ENCODE peak calls at places on chromosomes 6 and 20, in six cellular contexts. One of them, this sample, is unnamed.

GRCh38 chr6:116221067-116221466 is 32.8 kb downstream of the TSPYL4 start:
- DNase-seq in effector CD4-positive, alpha-beta T cell: no peak
- DNase-seq in NCI-H748 treated with DMSO at 0.1 percent for 48 hours: no peak
- DNase-seq in bronchial epithelial cell: peak
- DNase-seq in memory B cell: no peak
- DNase-seq in epithelial cell of esophagus: peak
- DNase-seq in this sample: no peak

GRCh38 chr6:147382945-147383554 is 125.4 kb upstream of the SAMD5 start:
- DNase-seq in effector CD4-positive, alpha-beta T cell: no peak
- DNase-seq in NCI-H748 treated with DMSO at 0.1 percent for 48 hours: no peak
- DNase-seq in bronchial epithelial cell: peak
- DNase-seq in memory B cell: no peak
- DNase-seq in epithelial cell of esophagus: peak
- DNase-seq in this sample: no peak

GRCh38 chr20:33387177-33387576 is 14.1 kb downstream of the CDK5RAP1 start:
- DNase-seq in effector CD4-positive, alpha-beta T cell: no peak
- DNase-seq in NCI-H748 treated with DMSO at 0.1 percent for 48 hours: no peak
- DNase-seq in bronchial epithelial cell: peak
- DNase-seq in memory B cell: no peak
- DNase-seq in epithelial cell of esophagus: peak
- DNase-seq in this sample: no peak

GRCh38 chr6:83069633-83070032 is 2.2 kb downstream of the DOP1A start:
- DNase-seq in effector CD4-positive, alpha-beta T cell: no peak
- DNase-seq in NCI-H748 treated with DMSO at 0.1 percent for 48 hours: no peak
- DNase-seq in bronchial epithelial cell: peak
- DNase-seq in memory B cell: no peak
- DNase-seq in epithelial cell of esophagus: peak
- DNase-seq in this sample: no peak

GRCh38 chr6:160973311-160973710 is 18.3 kb upstream of the MAP3K4 start:
- DNase-seq in effector CD4-positive, alpha-beta T cell: no peak
- DNase-seq in NCI-H748 treated with DMSO at 0.1 percent for 48 hours: no peak
- DNase-seq in bronchial epithelial cell: no peak
- DNase-seq in memory B cell: no peak
- DNase-seq in epithelial cell of esophagus: no peak
- DNase-seq in this sample: no peak

GRCh38 chr6:116556065-116556464 is 2.5 kb downstream of the CALHM4 start:
- DNase-seq in effector CD4-positive, alpha-beta T cell: no peak
- DNase-seq in NCI-H748 treated with DMSO at 0.1 percent for 48 hours: no peak
- DNase-seq in bronchial epithelial cell: peak
- DNase-seq in memory B cell: no peak
- DNase-seq in epithelial cell of esophagus: peak
- DNase-seq in this sample: no peak

GRCh38 chr6:150006961-150007464 is 18.3 kb downstream of the RAET1L start:
- DNase-seq in effector CD4-positive, alpha-beta T cell: peak
- DNase-seq in NCI-H748 treated with DMSO at 0.1 percent for 48 hours: peak
- DNase-seq in bronchial epithelial cell: no peak
- DNase-seq in memory B cell: no peak
- DNase-seq in epithelial cell of esophagus: peak
- DNase-seq in this sample: no peak

GRCh38 chr20:40326794-40327193 is 362.2 kb downstream of the MAFB start:
- DNase-seq in effector CD4-positive, alpha-beta T cell: no peak
- DNase-seq in NCI-H748 treated with DMSO at 0.1 percent for 48 hours: no peak
- DNase-seq in bronchial epithelial cell: no peak
- DNase-seq in memory B cell: no peak
- DNase-seq in epithelial cell of esophagus: no peak
- DNase-seq in this sample: no peak

GRCh38 chr6:46203388-46203787 is 32.6 kb upstream of the ENPP5 start:
- DNase-seq in effector CD4-positive, alpha-beta T cell: no peak
- DNase-seq in NCI-H748 treated with DMSO at 0.1 percent for 48 hours: no peak
- DNase-seq in bronchial epithelial cell: no peak
- DNase-seq in memory B cell: no peak
- DNase-seq in epithelial cell of esophagus: no peak
- DNase-seq in this sample: no peak

GRCh38 chr6:12973302-12973865 is 256.8 kb downstream of the PHACTR1 start:
- DNase-seq in effector CD4-positive, alpha-beta T cell: no peak
- DNase-seq in NCI-H748 treated with DMSO at 0.1 percent for 48 hours: no peak
- DNase-seq in bronchial epithelial cell: peak
- DNase-seq in memory B cell: no peak
- DNase-seq in epithelial cell of esophagus: peak
- DNase-seq in this sample: no peak

GRCh38 chr20:41387433-41387832 is 20.8 kb upstream of the EMILIN3 start:
- DNase-seq in effector CD4-positive, alpha-beta T cell: no peak
- DNase-seq in NCI-H748 treated with DMSO at 0.1 percent for 48 hours: no peak
- DNase-seq in bronchial epithelial cell: no peak
- DNase-seq in memory B cell: no peak
- DNase-seq in epithelial cell of esophagus: no peak
- DNase-seq in this sample: no peak

GRCh38 chr20:62136283-62137091 is 6.7 kb downstream of the PSMA7 start:
- DNase-seq in effector CD4-positive, alpha-beta T cell: peak
- DNase-seq in NCI-H748 treated with DMSO at 0.1 percent for 48 hours: no peak
- DNase-seq in bronchial epithelial cell: peak
- DNase-seq in memory B cell: peak
- DNase-seq in epithelial cell of esophagus: peak
- DNase-seq in this sample: no peak

GRCh38 chr20:62160253-62160652 is 16.7 kb downstream of the SS18L1 start:
- DNase-seq in effector CD4-positive, alpha-beta T cell: no peak
- DNase-seq in NCI-H748 treated with DMSO at 0.1 percent for 48 hours: no peak
- DNase-seq in bronchial epithelial cell: no peak
- DNase-seq in memory B cell: no peak
- DNase-seq in epithelial cell of esophagus: no peak
- DNase-seq in this sample: no peak

GRCh38 chr6:26033942-26034354 is 53.3 kb upstream of the HFE start:
- DNase-seq in effector CD4-positive, alpha-beta T cell: no peak
- DNase-seq in NCI-H748 treated with DMSO at 0.1 percent for 48 hours: no peak
- DNase-seq in bronchial epithelial cell: no peak
- DNase-seq in memory B cell: no peak
- DNase-seq in epithelial cell of esophagus: no peak
- DNase-seq in this sample: no peak

GRCh38 chr6:80460396-80460912 is 354.0 kb downstream of the BCKDHB start:
- DNase-seq in effector CD4-positive, alpha-beta T cell: no peak
- DNase-seq in NCI-H748 treated with DMSO at 0.1 percent for 48 hours: no peak
- DNase-seq in bronchial epithelial cell: peak
- DNase-seq in memory B cell: no peak
- DNase-seq in epithelial cell of esophagus: peak
- DNase-seq in this sample: no peak

GRCh38 chr20:32963176-32963575 is 41.1 kb downstream of the SUN5 start:
- DNase-seq in effector CD4-positive, alpha-beta T cell: no peak
- DNase-seq in NCI-H748 treated with DMSO at 0.1 percent for 48 hours: no peak
- DNase-seq in bronchial epithelial cell: no peak
- DNase-seq in memory B cell: peak
- DNase-seq in epithelial cell of esophagus: no peak
- DNase-seq in this sample: no peak

GRCh38 chr6:74720923-74721322 is 484.9 kb downstream of the COL12A1 start:
- DNase-seq in effector CD4-positive, alpha-beta T cell: no peak
- DNase-seq in NCI-H748 treated with DMSO at 0.1 percent for 48 hours: no peak
- DNase-seq in bronchial epithelial cell: peak
- DNase-seq in memory B cell: no peak
- DNase-seq in epithelial cell of esophagus: peak
- DNase-seq in this sample: no peak

GRCh38 chr6:167462913-167463312 is 138.0 kb downstream of the TTLL2 start:
- DNase-seq in effector CD4-positive, alpha-beta T cell: no peak
- DNase-seq in NCI-H748 treated with DMSO at 0.1 percent for 48 hours: no peak
- DNase-seq in bronchial epithelial cell: no peak
- DNase-seq in memory B cell: no peak
- DNase-seq in epithelial cell of esophagus: no peak
- DNase-seq in this sample: no peak

GRCh38 chr20:49479785-49480184 is 2.7 kb downstream of the KCNB1 start:
- DNase-seq in effector CD4-positive, alpha-beta T cell: no peak
- DNase-seq in NCI-H748 treated with DMSO at 0.1 percent for 48 hours: no peak
- DNase-seq in bronchial epithelial cell: no peak
- DNase-seq in memory B cell: no peak
- DNase-seq in epithelial cell of esophagus: no peak
- DNase-seq in this sample: no peak

GRCh38 chr6:144659202-144659731 is 374.1 kb downstream of the UTRN start:
- DNase-seq in effector CD4-positive, alpha-beta T cell: no peak
- DNase-seq in NCI-H748 treated with DMSO at 0.1 percent for 48 hours: peak
- DNase-seq in bronchial epithelial cell: no peak
- DNase-seq in memory B cell: no peak
- DNase-seq in epithelial cell of esophagus: no peak
- DNase-seq in this sample: no peak

GRCh38 chr20:44471481-44471882 is 4.2 kb upstream of the TTPAL start:
- DNase-seq in effector CD4-positive, alpha-beta T cell: no peak
- DNase-seq in NCI-H748 treated with DMSO at 0.1 percent for 48 hours: no peak
- DNase-seq in bronchial epithelial cell: peak
- DNase-seq in memory B cell: no peak
- DNase-seq in epithelial cell of esophagus: peak
- DNase-seq in this sample: no peak

GRCh38 chr6:2971420-2972218 is at the start of gene SERPINB6:
- DNase-seq in effector CD4-positive, alpha-beta T cell: peak
- DNase-seq in NCI-H748 treated with DMSO at 0.1 percent for 48 hours: no peak
- DNase-seq in bronchial epithelial cell: no peak
- DNase-seq in memory B cell: peak
- DNase-seq in epithelial cell of esophagus: peak
- DNase-seq in this sample: peak

GRCh38 chr6:159916752-159917151 is 26.0 kb downstream of the MAS1 start:
- DNase-seq in effector CD4-positive, alpha-beta T cell: no peak
- DNase-seq in NCI-H748 treated with DMSO at 0.1 percent for 48 hours: no peak
- DNase-seq in bronchial epithelial cell: no peak
- DNase-seq in memory B cell: no peak
- DNase-seq in epithelial cell of esophagus: no peak
- DNase-seq in this sample: no peak

GRCh38 chr6:14399635-14400034 is 282.1 kb downstream of the CD83 start:
- DNase-seq in effector CD4-positive, alpha-beta T cell: no peak
- DNase-seq in NCI-H748 treated with DMSO at 0.1 percent for 48 hours: no peak
- DNase-seq in bronchial epithelial cell: no peak
- DNase-seq in memory B cell: no peak
- DNase-seq in epithelial cell of esophagus: no peak
- DNase-seq in this sample: no peak

GRCh38 chr6:68738039-68738438 is 103.0 kb downstream of the ADGRB3 start:
- DNase-seq in effector CD4-positive, alpha-beta T cell: no peak
- DNase-seq in NCI-H748 treated with DMSO at 0.1 percent for 48 hours: no peak
- DNase-seq in bronchial epithelial cell: no peak
- DNase-seq in memory B cell: no peak
- DNase-seq in epithelial cell of esophagus: no peak
- DNase-seq in this sample: no peak

GRCh38 chr6:163780993-163781392 is 366.5 kb downstream of the QKI start:
- DNase-seq in effector CD4-positive, alpha-beta T cell: no peak
- DNase-seq in NCI-H748 treated with DMSO at 0.1 percent for 48 hours: no peak
- DNase-seq in bronchial epithelial cell: no peak
- DNase-seq in memory B cell: no peak
- DNase-seq in epithelial cell of esophagus: no peak
- DNase-seq in this sample: no peak

GRCh38 chr6:22087960-22088716 is 208.7 kb downstream of the PRL start:
- DNase-seq in effector CD4-positive, alpha-beta T cell: no peak
- DNase-seq in NCI-H748 treated with DMSO at 0.1 percent for 48 hours: no peak
- DNase-seq in bronchial epithelial cell: no peak
- DNase-seq in memory B cell: no peak
- DNase-seq in epithelial cell of esophagus: no peak
- DNase-seq in this sample: no peak

GRCh38 chr6:108874470-108875160 is 26.4 kb downstream of the ARMC2 start:
- DNase-seq in effector CD4-positive, alpha-beta T cell: no peak
- DNase-seq in NCI-H748 treated with DMSO at 0.1 percent for 48 hours: no peak
- DNase-seq in bronchial epithelial cell: no peak
- DNase-seq in memory B cell: no peak
- DNase-seq in epithelial cell of esophagus: no peak
- DNase-seq in this sample: peak

GRCh38 chr6:77286541-77286940 is 176.8 kb downstream of the HTR1B start:
- DNase-seq in effector CD4-positive, alpha-beta T cell: no peak
- DNase-seq in NCI-H748 treated with DMSO at 0.1 percent for 48 hours: no peak
- DNase-seq in bronchial epithelial cell: no peak
- DNase-seq in memory B cell: no peak
- DNase-seq in epithelial cell of esophagus: no peak
- DNase-seq in this sample: no peak

GRCh38 chr20:59182401-59183044 is 18.9 kb downstream of the ZNF831 start:
- DNase-seq in effector CD4-positive, alpha-beta T cell: no peak
- DNase-seq in NCI-H748 treated with DMSO at 0.1 percent for 48 hours: no peak
- DNase-seq in bronchial epithelial cell: no peak
- DNase-seq in memory B cell: no peak
- DNase-seq in epithelial cell of esophagus: no peak
- DNase-seq in this sample: no peak

GRCh38 chr6:38498085-38498484 is 141.6 kb downstream of the BTBD9 start:
- DNase-seq in effector CD4-positive, alpha-beta T cell: no peak
- DNase-seq in NCI-H748 treated with DMSO at 0.1 percent for 48 hours: no peak
- DNase-seq in bronchial epithelial cell: peak
- DNase-seq in memory B cell: no peak
- DNase-seq in epithelial cell of esophagus: peak
- DNase-seq in this sample: no peak

GRCh38 chr20:49595811-49596545 is 28.0 kb upstream of the PTGIS start:
- DNase-seq in effector CD4-positive, alpha-beta T cell: no peak
- DNase-seq in NCI-H748 treated with DMSO at 0.1 percent for 48 hours: no peak
- DNase-seq in bronchial epithelial cell: no peak
- DNase-seq in memory B cell: no peak
- DNase-seq in epithelial cell of esophagus: no peak
- DNase-seq in this sample: no peak

GRCh38 chr20:63529861-63530787 is 7.1 kb downstream of the PTK6 start:
- DNase-seq in effector CD4-positive, alpha-beta T cell: no peak
- DNase-seq in NCI-H748 treated with DMSO at 0.1 percent for 48 hours: no peak
- DNase-seq in bronchial epithelial cell: no peak
- DNase-seq in memory B cell: no peak
- DNase-seq in epithelial cell of esophagus: no peak
- DNase-seq in this sample: no peak

GRCh38 chr6:158460602-158461092 is 99.2 kb upstream of the TMEM181 start:
- DNase-seq in effector CD4-positive, alpha-beta T cell: no peak
- DNase-seq in NCI-H748 treated with DMSO at 0.1 percent for 48 hours: no peak
- DNase-seq in bronchial epithelial cell: peak
- DNase-seq in memory B cell: no peak
- DNase-seq in epithelial cell of esophagus: peak
- DNase-seq in this sample: no peak

GRCh38 chr6:167588181-167588919 is 238.4 kb upstream of the AFDN start:
- DNase-seq in effector CD4-positive, alpha-beta T cell: no peak
- DNase-seq in NCI-H748 treated with DMSO at 0.1 percent for 48 hours: no peak
- DNase-seq in bronchial epithelial cell: no peak
- DNase-seq in memory B cell: no peak
- DNase-seq in epithelial cell of esophagus: no peak
- DNase-seq in this sample: no peak

This sample was measured in GM12892.